ENCODE peak calls at places on chromosomes 13 and 19, in seven cellular contexts. E, G, V, Q, U, X and F are unnamed samples.

GRCh38 chr19:6739884-6740588 is 556 bp downstream of the TRIP10 start:
- DNase-seq in E (peak; percentile 51), G (no peak), V (peak; percentile 75), Q (no peak), U (no peak), X (no peak), F (no peak)

GRCh38 chr19:29671393-29672076 is 6.3 kb downstream of the PLEKHF1 start:
- DNase-seq in E (no peak), G (no peak), V (peak; percentile 62), Q (peak; percentile 88), U (no peak), X (peak; percentile 76), F (no peak)

GRCh38 chr13:44758595-44759221 is 182.6 kb upstream of the TSC22D1 start:
- DNase-seq in E (no peak), G (no peak), V (no peak), Q (no peak), U (no peak), X (peak; percentile 22), F (no peak)

GRCh38 chr19:2554856-2555255 is 78.9 kb downstream of the GADD45B start:
- DNase-seq in E (no peak), G (no peak), V (no peak), Q (no peak), U (peak; percentile 56), X (peak; percentile 73), F (no peak)

GRCh38 chr13:73714522-73714921 is 419.7 kb downstream of the KLF12 start:
- DNase-seq in E (no peak), G (no peak), V (no peak), Q (no peak), U (no peak), X (no peak), F (no peak)

GRCh38 chr19:52010674-52011073 is 2.7 kb upstream of the ZNF615 start:
- DNase-seq in E (no peak), G (no peak), V (no peak), Q (no peak), U (no peak), X (no peak), F (no peak)

GRCh38 chr13:25882732-25883357 is 169.0 kb downstream of the SHISA2 start:
- DNase-seq in E (no peak), G (no peak), V (no peak), Q (no peak), U (no peak), X (no peak), F (no peak)

GRCh38 chr13:98823442-98823841 is 71.0 kb upstream of the SLC15A1 start:
- DNase-seq in E (no peak), G (no peak), V (no peak), Q (no peak), U (no peak), X (no peak), F (no peak)

GRCh38 chr13:98916403-98916802 is 61.5 kb downstream of the DOCK9 start:
- DNase-seq in E (no peak), G (no peak), V (no peak), Q (no peak), U (no peak), X (no peak), F (no peak)

GRCh38 chr19:1473056-1473400 is 6.0 kb downstream of the C19orf25 start:
- DNase-seq in E (no peak), G (no peak), V (no peak), Q (no peak), U (no peak), X (no peak), F (no peak)

GRCh38 chr19:35164418-35164817 is 9.9 kb downstream of the FXYD5 start:
- DNase-seq in E (no peak), G (no peak), V (no peak), Q (no peak), U (peak; percentile 81), X (no peak), F (no peak)

GRCh38 chr13:110582421-110582954 is 21.0 kb upstream of the RAB20 start:
- DNase-seq in E (no peak), G (no peak), V (no peak), Q (no peak), U (no peak), X (no peak), F (no peak)

GRCh38 chr19:3335431-3336350 is 30.7 kb upstream of the NFIC start:
- DNase-seq in E (no peak), G (no peak), V (no peak), Q (no peak), U (no peak), X (no peak), F (no peak)

GRCh38 chr13:64073203-64073602 is 2657.6 kb upstream of the PCDH20 start:
- DNase-seq in E (no peak), G (no peak), V (no peak), Q (no peak), U (no peak), X (peak; percentile 3), F (no peak)

GRCh38 chr13:66948910-66949309 is 281.2 kb downstream of the PCDH9 start:
- DNase-seq in E (no peak), G (no peak), V (no peak), Q (no peak), U (no peak), X (no peak), F (no peak)

GRCh38 chr19:15432018-15432494 is 13.3 kb upstream of the AKAP8L start:
- DNase-seq in E (no peak), G (no peak), V (no peak), Q (no peak), U (no peak), X (no peak), F (peak; percentile 30)

DNA sequence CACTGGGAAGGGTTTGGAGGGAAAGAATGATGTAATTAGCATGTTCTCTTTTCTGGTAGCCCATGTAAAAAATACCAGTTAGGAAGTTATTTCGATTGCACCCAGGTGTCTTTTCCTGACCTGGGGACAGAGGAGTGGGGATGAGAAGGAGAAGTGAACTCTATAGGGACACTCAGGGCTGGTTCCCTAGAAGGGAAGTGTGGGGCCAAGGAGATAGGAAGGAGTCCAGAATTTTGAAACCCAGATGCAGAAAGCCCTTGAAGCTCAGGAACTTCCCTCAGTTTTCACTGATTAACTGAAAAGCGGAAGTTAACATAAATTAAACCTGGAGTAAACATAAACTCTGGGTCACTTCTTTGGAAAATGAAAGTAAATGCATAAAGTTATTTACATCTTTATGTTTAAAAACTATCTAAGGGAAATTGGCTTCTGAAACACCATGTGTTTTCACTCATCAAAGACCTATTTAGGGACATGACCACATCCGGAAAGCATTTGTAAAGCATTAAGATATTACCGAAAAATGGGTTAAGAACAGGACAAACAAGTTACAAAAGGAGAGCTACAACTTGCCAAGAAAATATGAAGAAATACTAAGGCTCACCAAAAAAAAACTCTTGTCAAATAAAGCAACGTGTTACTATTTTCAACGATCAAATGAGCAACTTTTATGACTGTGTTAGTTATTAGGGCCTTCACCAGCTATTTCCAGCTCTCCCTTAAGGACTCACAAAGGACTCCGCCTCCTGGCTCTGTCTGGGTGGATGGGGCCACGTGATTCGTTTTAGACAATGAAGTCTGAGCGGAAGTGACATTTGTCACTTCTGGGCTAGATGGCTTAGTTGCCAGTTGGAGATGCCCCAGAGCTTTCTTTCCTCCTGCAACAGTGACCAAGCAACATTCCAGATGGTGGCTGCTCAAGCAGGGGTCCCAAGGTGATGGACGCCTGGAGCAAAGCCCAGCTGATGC is 439.1 kb upstream of the ZNF507 start:
- DNase-seq in E (no peak), G (no peak), V (no peak), Q (no peak), U (no peak), X (no peak), F (no peak)
- TF ChIP-seq SP1 in E (no peak), G (no peak), V (no peak), Q (no peak), U (no peak), X (no peak), F (no peak)

GRCh38 chr19:36514012-36514612 is 14.0 kb downstream of the ZNF260 start:
- DNase-seq in E (no peak), G (no peak), V (no peak), Q (no peak), U (no peak), X (no peak), F (no peak)
- TF ChIP-seq SP1 in E (no peak), G (no peak), V (no peak), Q (no peak), U (no peak), X (no peak), F (no peak)

DNA sequence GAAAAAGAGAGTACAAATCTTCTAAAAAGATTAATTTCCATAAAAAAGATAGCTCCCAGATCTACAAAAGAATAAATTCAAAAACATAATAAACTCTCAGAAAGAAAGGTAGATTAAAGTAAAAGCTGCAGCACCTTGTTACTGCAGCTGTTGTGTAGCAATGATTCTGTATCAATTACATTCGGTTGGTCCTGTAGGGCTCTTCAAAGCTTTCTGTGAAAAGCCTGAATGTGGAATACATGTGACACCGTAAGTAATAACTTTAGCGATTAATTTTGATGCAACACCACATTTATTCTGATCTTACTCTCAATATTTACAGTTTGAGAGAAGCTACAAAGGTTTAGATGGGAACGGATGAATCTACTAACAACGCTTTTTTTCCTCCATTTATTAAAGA is 279.2 kb downstream of the DACH1 start:
- DNase-seq in E (no peak), G (no peak), V (no peak), Q (no peak), U (no peak), X (no peak), F (no peak)
- TF ChIP-seq SP1 in E (no peak), G (no peak), V (no peak), Q (no peak), U (no peak), X (no peak), F (no peak)

GRCh38 chr19:14168259-14168972 is 32.0 kb upstream of the ASF1B start:
- DNase-seq in E (no peak), G (no peak), V (no peak), Q (no peak), U (no peak), X (no peak), F (no peak)

GRCh38 chr19:14167594-14168138 is 31.3 kb upstream of the ASF1B start:
- DNase-seq in E (no peak), G (no peak), V (no peak), Q (no peak), U (no peak), X (no peak), F (no peak)

GRCh38 chr19:14166448-14166847 is 30.1 kb upstream of the ASF1B start:
- DNase-seq in E (no peak), G (no peak), V (no peak), Q (no peak), U (no peak), X (no peak), F (no peak)

GRCh38 chr19:14165986-14166385 is 29.6 kb upstream of the ASF1B start:
- DNase-seq in E (no peak), G (no peak), V (no peak), Q (no peak), U (no peak), X (no peak), F (no peak)

DNA sequence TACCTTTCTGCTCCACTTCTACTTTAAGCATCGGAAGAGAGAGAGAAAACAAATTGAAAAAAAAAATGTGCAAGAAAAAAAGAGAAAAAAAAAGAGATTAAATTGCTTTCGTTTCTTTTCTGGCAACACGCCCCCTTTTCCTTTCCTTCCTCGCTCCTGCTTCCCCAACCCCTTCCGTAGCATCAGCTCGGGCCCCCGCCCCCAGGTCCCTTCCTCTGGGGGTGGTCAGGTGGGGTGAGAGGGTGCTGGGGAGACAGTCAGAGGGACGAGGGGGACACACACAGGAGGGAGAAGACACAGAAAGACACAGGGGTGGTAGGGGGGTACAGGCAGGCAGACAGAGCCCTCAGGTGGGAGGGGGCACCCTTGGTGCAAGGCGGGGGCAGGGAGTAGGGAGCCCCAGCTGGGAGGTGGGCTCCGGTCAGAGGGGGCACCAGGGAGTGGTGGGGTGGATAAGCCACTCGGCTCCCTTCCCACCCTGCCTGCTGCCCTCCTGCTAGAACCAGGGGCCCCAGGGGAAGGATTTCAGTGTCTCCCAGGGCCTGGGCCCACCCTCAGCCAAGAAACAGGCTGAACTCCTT is 30.7 kb upstream of the ASF1B start:
- DNase-seq in E (no peak), G (no peak), V (no peak), Q (no peak), U (no peak), X (no peak), F (no peak)
- TF ChIP-seq SP1 in E (no peak), G (no peak), V (no peak), Q (no peak), U (no peak), X (no peak), F (no peak)